ENCODE peak calls at places on chromosome 2, in seven cellular contexts. A is AG04450, S is endothelial cell of umbilical vein, J is osteoblast, K is left ventricle myocardium inferior, R is pancreas, I is nephron progenitor cell. M is an unnamed sample.

GRCh38 chr2:204274487-204274886 is 270.8 kb upstream of the PARD3B start:
- DNase-seq in A (no peak), S (no peak), J (no peak), K (no peak), R (no peak), I (no peak), M (no peak)

GRCh38 chr2:30679416-30680088 is 127.7 kb downstream of the CAPN13 start:
- DNase-seq in A (no peak), S (no peak), J (peak; percentile 35), K (no peak), R (no peak), I (no peak), M (no peak)

GRCh38 chr2:171185941-171186340 is 25.2 kb upstream of the TLK1 start:
- DNase-seq in A (peak; percentile 47), S (no peak), J (peak; percentile 92), K (no peak), R (no peak), I (no peak), M (peak; percentile 53)

GRCh38 chr2:165586019-165586418 is 116.5 kb downstream of the CSRNP3 start:
- DNase-seq in A (no peak), S (no peak), J (no peak), K (no peak), R (no peak), I (no peak), M (no peak)

GRCh38 chr2:84904717-84905174 is 710 bp upstream of the TMSB10 start:
- DNase-seq in A (no peak), S (peak; percentile 41), J (peak; percentile 80), K (peak; percentile 82), R (peak; percentile 74), I (peak; percentile 57), M (no peak)

GRCh38 chr2:11753886-11754704 is 7.7 kb downstream of the LPIN1 start:
- DNase-seq in A (no peak), S (peak; percentile 86), J (peak; percentile 94), K (no peak), R (no peak), I (no peak), M (no peak)

GRCh38 chr2:54725343-54726099 is 2.1 kb downstream of the EML6 start:
- DNase-seq in A (no peak), S (no peak), J (peak; percentile 37), K (no peak), R (no peak), I (no peak), M (no peak)

GRCh38 chr2:7887441-7887840 is 794.4 kb upstream of the ID2 start:
- DNase-seq in A (no peak), S (no peak), J (no peak), K (no peak), R (no peak), I (no peak), M (no peak)

GRCh38 chr2:501130-501529 is 176.1 kb downstream of the TMEM18 start:
- DNase-seq in A (no peak), S (no peak), J (no peak), K (no peak), R (no peak), I (no peak), M (no peak)

GRCh38 chr2:217978536-217979150 is 24.2 kb downstream of the TNS1 start:
- DNase-seq in A (no peak), S (peak; percentile 42), J (peak; percentile 93), K (no peak), R (peak; percentile 58), I (peak; percentile 74), M (no peak)

GRCh38 chr2:217394510-217395351 is 534.9 kb upstream of the TNP1 start:
- DNase-seq in A (no peak), S (no peak), J (peak; percentile 71), K (no peak), R (no peak), I (no peak), M (no peak)

GRCh38 chr2:241886840-241887447 is 17.4 kb downstream of the RTP5 start:
- DNase-seq in A (no peak), S (no peak), J (no peak), K (no peak), R (no peak), I (no peak), M (no peak)

GRCh38 chr2:10930731-10931516 is 19.2 kb downstream of the KCNF1 start:
- DNase-seq in A (no peak), S (no peak), J (peak; percentile 44), K (no peak), R (no peak), I (no peak), M (no peak)

GRCh38 chr2:229090231-229090630 is 180.9 kb downstream of the PID1 start:
- DNase-seq in A (no peak), S (no peak), J (no peak), K (no peak), R (no peak), I (no peak), M (no peak)

GRCh38 chr2:198004921-198005829 is 200.8 kb downstream of the PLCL1 start:
- DNase-seq in A (no peak), S (peak; percentile 10), J (no peak), K (peak; percentile 22), R (no peak), I (no peak), M (no peak)

GRCh38 chr2:167964650-167965404 is 282.6 kb downstream of the STK39 start:
- DNase-seq in A (no peak), S (peak; percentile 23), J (no peak), K (no peak), R (no peak), I (no peak), M (no peak)

GRCh38 chr2:44651974-44652373 is 289.5 kb upstream of the SIX3 start:
- DNase-seq in A (no peak), S (no peak), J (no peak), K (no peak), R (no peak), I (no peak), M (no peak)

GRCh38 chr2:209901187-209901586 is 101.3 kb upstream of the RPE start:
- DNase-seq in A (no peak), S (no peak), J (no peak), K (no peak), R (no peak), I (no peak), M (no peak)

GRCh38 chr2:153408708-153409107 is 69.9 kb downstream of the RPRM start:
- DNase-seq in A (no peak), S (no peak), J (no peak), K (no peak), R (no peak), I (no peak), M (no peak)

GRCh38 chr2:8488001-8488738 is 193.7 kb upstream of the ID2 start:
- DNase-seq in A (no peak), S (no peak), J (peak; percentile 53), K (no peak), R (peak; percentile 41), I (no peak), M (no peak)

GRCh38 chr2:235303499-235304291 is 190.1 kb upstream of the AGAP1 start:
- DNase-seq in A (no peak), S (no peak), J (no peak), K (no peak), R (no peak), I (no peak), M (no peak)
- TF ChIP-seq CTCF in A (no peak), S (no peak), J (peak; percentile 15), K (no peak), R (no peak), I (no peak), M (no peak)

GRCh38 chr2:42333579-42333978 is 27.4 kb downstream of the COX7A2L start:
- DNase-seq in A (no peak), S (no peak), J (no peak), K (no peak), R (no peak), I (no peak), M (no peak)

GRCh38 chr2:42329779-42330178 is 31.2 kb downstream of the COX7A2L start:
- DNase-seq in A (no peak), S (no peak), J (no peak), K (no peak), R (no peak), I (no peak), M (no peak)

GRCh38 chr2:42334220-42334619 is 26.8 kb downstream of the COX7A2L start:
- DNase-seq in A (no peak), S (no peak), J (no peak), K (no peak), R (no peak), I (no peak), M (no peak)

GRCh38 chr2:42332575-42332974 is 28.4 kb downstream of the COX7A2L start:
- DNase-seq in A (no peak), S (no peak), J (no peak), K (no peak), R (no peak), I (no peak), M (no peak)

GRCh38 chr2:42331569-42332284 is 29.3 kb downstream of the COX7A2L start:
- DNase-seq in A (no peak), S (no peak), J (no peak), K (no peak), R (no peak), I (no peak), M (no peak)
- TF ChIP-seq CTCF in A (no peak), S (no peak), J (no peak), K (no peak), R (no peak), I (no peak), M (no peak)

DNA sequence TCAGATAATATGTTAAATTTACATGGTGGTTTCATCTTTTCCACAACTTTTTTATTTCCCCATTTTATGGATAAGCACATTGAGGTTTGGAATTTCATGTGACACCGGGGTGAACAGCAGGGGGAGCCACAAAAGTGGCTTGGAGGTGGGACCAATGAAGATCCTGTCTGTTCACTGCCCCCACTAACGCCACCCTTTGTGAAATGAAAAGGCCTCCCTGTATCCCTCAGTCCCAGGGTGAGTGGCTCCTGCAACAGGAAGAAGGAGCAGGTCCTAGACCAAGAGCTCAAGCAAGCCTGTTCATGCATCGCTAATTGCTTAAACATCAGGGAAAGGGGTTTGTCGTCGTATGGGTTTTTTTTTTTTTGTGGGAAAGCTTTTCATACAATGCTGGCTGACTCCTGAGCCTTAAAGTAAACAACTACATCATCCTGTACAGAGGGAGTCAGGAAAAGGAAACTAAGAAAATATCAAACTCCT is 267.8 kb upstream of the EPAS1 start:
- DNase-seq in A (peak; percentile 66), S (peak; percentile 96), J (no peak), K (peak; percentile 27), R (no peak), I (no peak), M (no peak)
- TF ChIP-seq CTCF in A (peak; percentile 39), S (peak; percentile 47), J (peak; percentile 22), K (peak; percentile 45), R (no peak), I (no peak), M (no peak)

GRCh38 chr2:105111365-105112150 is 73.7 kb downstream of the MRPS9 start:
- DNase-seq in A (no peak), S (no peak), J (no peak), K (no peak), R (no peak), I (no peak), M (no peak)

GRCh38 chr2:105112345-105112744 is 74.5 kb downstream of the MRPS9 start:
- DNase-seq in A (no peak), S (no peak), J (no peak), K (no peak), R (no peak), I (no peak), M (no peak)

GRCh38 chr2:105116348-105116747 is 78.5 kb downstream of the MRPS9 start:
- DNase-seq in A (no peak), S (no peak), J (no peak), K (no peak), R (no peak), I (no peak), M (no peak)

GRCh38 chr2:105113616-105114275 is 75.9 kb downstream of the MRPS9 start:
- DNase-seq in A (no peak), S (no peak), J (peak; percentile 64), K (no peak), R (no peak), I (no peak), M (no peak)

GRCh38 chr2:105114551-105114950 is 76.7 kb downstream of the MRPS9 start:
- DNase-seq in A (peak; percentile 48), S (peak; percentile 52), J (peak; percentile 95), K (no peak), R (no peak), I (no peak), M (peak; percentile 40)
- TF ChIP-seq CTCF in A (peak; percentile 77), S (peak; percentile 49), J (peak; percentile 78), K (peak; percentile 84), R (peak; percentile 65), I (peak; percentile 77), M (peak; percentile 61)